ENCODE peak calls at places on chromosomes 7 and 10, in four cellular contexts. R is A549, N is HepG2, P is K562. K is an unnamed sample.

GRCh38 chr10:74750848-74751274 is 75.5 kb upstream of the KAT6B start:
- DNase-seq in R (no peak), N (no peak), P (no peak), K (no peak)

GRCh38 chr7:131385039-131385605 is 57.4 kb downstream of the MKLN1 start:
- DNase-seq in R (no peak), P (no peak), N (no peak), K (no peak)

GRCh38 chr7:19747740-19748339 is 25.6 kb downstream of the TMEM196 start:
- DNase-seq in N (peak), R (peak), P (peak), K (no peak)

GRCh38 chr10:132175907-132176581 is 10.7 kb upstream of the DPYSL4 start:
- DNase-seq in R (no peak), N (peak), P (no peak), K (peak)

GRCh38 chr10:32795598-32796183 is 162.3 kb downstream of the ITGB1 start:
- DNase-seq in R (peak), P (peak), N (peak), K (no peak)

GRCh38 chr10:5663692-5664427 is 2.5 kb downstream of the ASB13 start:
- DNase-seq in P (no peak), N (no peak), R (no peak), K (peak)

GRCh38 chr10:4359003-4359402 is 467.0 kb upstream of the AKR1E2 start:
- DNase-seq in N (no peak), P (no peak), R (peak), K (peak)

GRCh38 chr10:111281516-111281915 is 204.7 kb downstream of the ADRA2A start:
- DNase-seq in N (peak), P (no peak), R (peak), K (peak)

GRCh38 chr10:18610517-18610916 is 40.9 kb downstream of the NSUN6 start:
- DNase-seq in N (peak), R (peak), P (peak), K (no peak)

GRCh38 chr10:75941181-75941580 is 509.8 kb downstream of the LRMDA start:
- DNase-seq in P (no peak), R (no peak), N (no peak), K (no peak)

GRCh38 chr10:80599424-80599847 is 61.7 kb downstream of the SH2D4B start:
- DNase-seq in P (peak), N (peak), R (peak), K (peak)

GRCh38 chr7:128875523-128875948 is 12.9 kb downstream of the ATP6V1F start:
- DNase-seq in N (no peak), R (no peak), P (no peak), K (no peak)

GRCh38 chr10:122279725-122280141 is 8.6 kb downstream of the BTBD16 start:
- DNase-seq in R (peak), N (peak), P (peak), K (peak)

GRCh38 chr10:122163182-122164027 is 107.7 kb upstream of the BTBD16 start:
- DNase-seq in N (no peak), R (no peak), P (no peak), K (peak)

GRCh38 chr7:124295289-124295688 is 262.4 kb upstream of the TMEM229A start:
- DNase-seq in R (no peak), N (no peak), P (no peak), K (no peak)

GRCh38 chr10:93072713-93073538 is 767 bp upstream of the CYP26A1 start:
- DNase-seq in N (no peak), R (no peak), P (no peak), K (no peak)

GRCh38 chr10:126373982-126374381 is 14.3 kb downstream of the ADAM12 start:
- DNase-seq in P (no peak), N (no peak), R (no peak), K (no peak)

GRCh38 chr10:132402781-132403241 is 5.8 kb downstream of the PWWP2B start:
- DNase-seq in P (no peak), R (no peak), N (no peak), K (no peak)

GRCh38 chr7:81161459-81162075 is 242.7 kb upstream of the SEMA3C start:
- DNase-seq in N (peak), R (peak), P (peak), K (no peak)

GRCh38 chr7:93025389-93025788 is 92.4 kb downstream of the SAMD9 start:
- DNase-seq in R (no peak), N (no peak), P (no peak), K (no peak)

GRCh38 chr7:92366730-92367129 is 80.6 kb upstream of the GATAD1 start:
- DNase-seq in N (no peak), P (no peak), R (no peak), K (no peak)

GRCh38 chr10:130935051-130935450 is 376.5 kb downstream of the TCERG1L start:
- DNase-seq in R (peak), N (no peak), P (peak), K (no peak)

GRCh38 chr7:24477807-24478655 is 95.2 kb upstream of the PALS2 start:
- DNase-seq in R (peak), P (peak), N (peak), K (peak)
- TF ChIP-seq USF2 in R (no peak), P (no peak), N (no peak), K (no peak)

GRCh38 chr7:67918158-67918557 is 921.5 kb downstream of the TYW1 start:
- DNase-seq in R (peak), N (no peak), P (no peak), K (no peak)
- TF ChIP-seq CTCF in R (no peak), N (no peak), P (no peak), K (no peak)

DNA sequence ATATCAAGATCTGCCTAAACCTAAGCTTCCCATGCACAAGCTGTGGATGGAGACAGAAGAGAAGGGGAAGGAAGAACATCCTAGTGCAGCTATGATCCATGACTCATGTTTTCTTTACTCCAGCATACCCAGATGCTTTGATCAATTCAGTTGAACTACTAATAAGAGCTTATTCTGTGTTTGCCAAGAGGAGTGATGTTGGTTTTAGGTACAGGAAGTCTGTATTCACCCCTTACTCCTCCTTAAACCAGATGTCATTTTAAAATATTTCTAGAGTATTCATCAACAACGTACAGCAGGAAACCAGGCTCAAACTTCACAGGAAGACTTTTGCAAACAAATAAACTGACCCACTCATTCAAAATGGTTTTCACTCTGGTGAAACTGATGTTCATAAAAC is 29.2 kb downstream of the PANK1 start:
- DNase-seq in N (peak), P (no peak), R (no peak), K (no peak)
- TF ChIP-seq NR3C1 in N (no peak), P (no peak), R (no peak), K (no peak)

GRCh38 chr7:101882595-101883564 is 65.5 kb downstream of the CUX1 start:
- DNase-seq in R (peak), N (peak), P (peak), K (peak)
- TF ChIP-seq USF2 in R (peak), N (no peak), P (no peak), K (no peak)

GRCh38 chr7:142500364-142500763 is 242.5 kb upstream of the PRSS58 start:
- DNase-seq in R (no peak), P (no peak), N (no peak), K (no peak)

GRCh38 chr7:142494021-142494420 is 236.2 kb upstream of the PRSS58 start:
- DNase-seq in R (no peak), P (no peak), N (no peak), K (no peak)

GRCh38 chr7:142499641-142500040 is 241.8 kb upstream of the PRSS58 start:
- DNase-seq in P (no peak), N (no peak), R (no peak), K (no peak)

GRCh38 chr7:142498364-142498763 is 240.5 kb upstream of the PRSS58 start:
- DNase-seq in P (no peak), R (no peak), N (no peak), K (no peak)

GRCh38 chr7:142496545-142496991 is 238.7 kb upstream of the PRSS58 start:
- DNase-seq in P (peak), R (peak), N (peak), K (no peak)
- TF ChIP-seq CTCF in P (peak), R (peak), N (peak), K (peak)

GRCh38 chr7:155233703-155234492 is 63.8 kb upstream of the INSIG1 start:
- DNase-seq in P (no peak), N (no peak), R (peak), K (no peak)
- TF ChIP-seq NR3C1 in P (no peak), N (no peak), R (no peak), K (no peak)

DNA sequence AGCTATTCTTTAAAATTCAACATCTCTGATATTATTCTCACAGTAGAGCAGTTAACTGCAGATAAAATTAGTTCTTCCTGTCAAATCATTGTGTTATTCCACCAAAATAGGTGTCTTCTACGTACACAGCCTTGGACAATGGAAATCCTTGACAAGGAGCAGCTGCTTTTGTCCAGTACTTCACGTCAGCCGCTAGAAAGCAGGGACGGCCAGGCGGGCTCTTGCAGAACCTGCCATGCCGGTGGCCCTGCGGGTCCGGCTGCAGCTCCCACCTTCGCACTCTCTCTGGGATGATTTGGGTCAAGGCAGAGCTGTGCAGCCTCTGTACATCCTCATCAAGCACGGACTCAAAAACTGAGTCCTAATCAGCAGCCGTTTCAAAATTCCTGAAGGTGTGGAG is 2.2 kb upstream of the FOXI2 start:
- DNase-seq in N (no peak), R (no peak), P (no peak), K (no peak)
- TF ChIP-seq USF2 in N (no peak), R (no peak), P (no peak), K (no peak)

GRCh38 chr7:23234569-23235296 is 11.8 kb upstream of the GPNMB start:
- DNase-seq in R (no peak), N (no peak), P (no peak), K (no peak)
- TF ChIP-seq CTCF in R (no peak), N (no peak), P (no peak), K (no peak)